ENCODE peak calls at places on chromosomes 11 and 22, in six cellular contexts. V is HepG2, P is SK-N-SH, S is H1, U is K562, H is GM12878. N is an unnamed sample.

GRCh38 chr22:27381960-27382742 is 419.4 kb downstream of the MN1 start:
- DNase-seq in U (peak; percentile 16), P (no peak), S (peak; percentile 44), V (no peak), H (no peak), N (no peak)

GRCh38 chr22:38218661-38219331 is 17.0 kb downstream of the MAFF start:
- DNase-seq in P (no peak), S (peak; percentile 84), H (no peak), U (no peak), V (peak; percentile 76), N (peak; percentile 87)

GRCh38 chr11:69008774-69009440 is 4.1 kb downstream of the MRGPRF start:
- DNase-seq in P (peak; percentile 60), U (peak; percentile 69), H (no peak), V (peak; percentile 36), S (no peak), N (peak; percentile 96)

GRCh38 chr22:38831166-38831945 is 12.5 kb downstream of the NPTXR start:
- DNase-seq in H (no peak), S (no peak), V (no peak), P (no peak), U (no peak), N (peak; percentile 59)

GRCh38 chr11:13010737-13011342 is 1.7 kb downstream of the RASSF10 start:
- DNase-seq in H (no peak), S (no peak), U (no peak), V (no peak), P (peak; percentile 44), N (no peak)

GRCh38 chr22:49268924-49269323 is 558.7 kb downstream of the BRD1 start:
- DNase-seq in V (no peak), U (no peak), H (no peak), S (no peak), P (no peak), N (no peak)

GRCh38 chr11:119880143-119880542 is 151.1 kb upstream of the NECTIN1 start:
- DNase-seq in S (no peak), U (no peak), V (no peak), P (no peak), H (no peak), N (no peak)

GRCh38 chr22:21921729-21922128 is 30.9 kb downstream of the PPM1F start:
- DNase-seq in U (no peak), H (no peak), S (peak; percentile 83), P (no peak), V (no peak), N (no peak)

GRCh38 chr22:39574779-39575551 is 4.4 kb downstream of the CACNA1I start:
- DNase-seq in V (peak; percentile 28), P (no peak), H (no peak), U (peak; percentile 75), S (no peak), N (peak; percentile 78)

GRCh38 chr22:49415219-49415951 is 412.3 kb downstream of the BRD1 start:
- DNase-seq in P (no peak), U (no peak), H (no peak), V (no peak), S (no peak), N (no peak)

GRCh38 chr11:11568651-11569229 is 53.1 kb downstream of the GALNT18 start:
- DNase-seq in V (no peak), P (no peak), H (peak; percentile 40), S (no peak), U (no peak), N (no peak)

DNA sequence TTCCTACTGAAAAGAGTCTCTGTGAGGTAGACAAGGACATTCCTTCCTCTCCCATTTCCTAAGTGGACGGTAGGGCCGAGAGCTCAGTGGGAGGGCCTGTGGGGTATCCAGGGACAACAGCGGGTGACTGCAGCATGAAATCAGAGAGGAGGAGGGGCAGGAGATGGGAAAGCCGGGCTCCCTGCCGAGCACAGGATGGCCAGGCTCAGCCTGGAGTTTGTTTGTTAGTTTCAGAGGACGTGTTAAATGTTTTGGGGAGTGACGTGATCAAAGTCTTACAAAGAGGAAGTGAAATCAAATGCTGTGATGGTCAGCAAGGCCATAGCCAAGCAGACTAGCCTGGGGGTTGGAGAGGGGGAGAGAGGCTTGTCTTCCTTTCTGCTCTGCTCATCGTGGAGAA is 152.7 kb downstream of the ADAMTS15 start:
- DNase-seq in V (no peak), H (no peak), P (no peak), U (no peak), S (peak; percentile 52), N (no peak)
- TF ChIP-seq EP300 in V (no peak), H (no peak), P (no peak), U (no peak), S (no peak), N (no peak)

GRCh38 chr22:19852177-19852781 is 2.4 kb downstream of the GNB1L start:
- DNase-seq in V (no peak), H (no peak), P (no peak), U (no peak), S (no peak), N (no peak)
- TF ChIP-seq USF2 in V (no peak), H (no peak), P (no peak), U (no peak), S (no peak), N (no peak)

GRCh38 chr11:57530596-57531507 is at the start of gene TIMM10:
- DNase-seq in U (peak; percentile 87), H (peak; percentile 95), V (peak; percentile 99), P (peak; percentile 88), S (peak; percentile 87), N (peak; percentile 99)
- TF ChIP-seq EP300 in U (peak; percentile 94), H (peak; percentile 21), V (no peak), P (no peak), S (peak; percentile 26), N (no peak)

GRCh38 chr11:65243773-65244172 is 18.0 kb upstream of the POLA2 start:
- DNase-seq in V (no peak), S (no peak), U (no peak), P (no peak), H (no peak), N (no peak)
- TF ChIP-seq USF2 in V (no peak), S (no peak), U (no peak), P (no peak), H (no peak), N (no peak)

GRCh38 chr11:126303623-126304456 is at the start of gene DCPS:
- DNase-seq in U (peak; percentile 96), H (peak; percentile 81), S (peak; percentile 97), V (peak; percentile 75), P (peak; percentile 98), N (peak; percentile 87)
- TF ChIP-seq EP300 in U (no peak), H (no peak), S (peak; percentile 62), V (peak; percentile 56), P (no peak), N (no peak)